ENCODE peak calls at places on chromosomes 12 and 14, in seven cellular contexts. I, V, L, O, G, X and N are unnamed samples.

GRCh38 chr12:131024026-131024425 is 70.3 kb downstream of the ADGRD1 start:
- DNase-seq in I (no peak), L (no peak), X (no peak), V (no peak), O (no peak), G (no peak), N (no peak)

GRCh38 chr12:65313704-65314317 is 35.3 kb downstream of the MSRB3 start:
- DNase-seq in O (peak; percentile 28), X (peak; percentile 68), V (no peak), I (peak; percentile 48), G (no peak), L (peak; percentile 79), N (no peak)

GRCh38 chr12:109489955-109490565 is 12.6 kb downstream of the UBE3B start:
- DNase-seq in X (no peak), V (no peak), I (no peak), O (no peak), G (no peak), L (no peak), N (no peak)

GRCh38 chr12:63457857-63458256 is 210.4 kb downstream of the DPY19L2 start:
- DNase-seq in G (no peak), O (no peak), V (no peak), X (no peak), L (no peak), I (no peak), N (no peak)

GRCh38 chr12:55996201-55996714 is 818 bp upstream of the SUOX start:
- DNase-seq in V (peak; percentile 57), G (peak; percentile 18), O (peak; percentile 67), X (peak; percentile 79), I (peak; percentile 72), L (peak; percentile 75), N (peak; percentile 69)

GRCh38 chr12:86623267-86623666 is 367.1 kb upstream of the MGAT4C start:
- DNase-seq in O (no peak), X (peak; percentile 19), G (peak; percentile 3), V (no peak), L (no peak), I (no peak), N (no peak)

GRCh38 chr12:131559517-131560516 is 151.1 kb upstream of the SFSWAP start:
- DNase-seq in G (no peak), O (no peak), X (no peak), L (no peak), I (no peak), V (no peak), N (no peak)

GRCh38 chr14:68278568-68279436 is 459.2 kb downstream of the RAD51B start:
- DNase-seq in I (no peak), L (peak; percentile 63), X (peak; percentile 77), O (peak; percentile 90), G (peak; percentile 87), V (no peak), N (peak; percentile 28)

GRCh38 chr12:108611884-108612415 is 14.1 kb upstream of the TMEM119 start:
- DNase-seq in O (peak; percentile 44), X (peak; percentile 80), I (peak; percentile 58), V (peak; percentile 89), L (peak; percentile 88), G (peak; percentile 96), N (peak; percentile 34)

GRCh38 chr12:53750812-53751335 is 905 bp downstream of the CISTR start:
- DNase-seq in I (no peak), X (no peak), O (no peak), V (peak; percentile 67), L (no peak), G (peak; percentile 16), N (peak; percentile 39)

GRCh38 chr12:53752651-53753050 is 872 bp upstream of the CISTR start:
- DNase-seq in V (no peak), L (no peak), O (no peak), I (no peak), X (no peak), G (no peak), N (no peak)

GRCh38 chr12:53751336-53752191 is at the start of gene CISTR:
- DNase-seq in G (no peak), O (no peak), L (no peak), V (peak; percentile 73), I (no peak), X (no peak), N (peak; percentile 36)

GRCh38 chr12:53749986-53750811 is 1.6 kb downstream of the CISTR start:
- DNase-seq in G (no peak), V (no peak), L (no peak), X (no peak), O (no peak), I (no peak), N (no peak)

DNA sequence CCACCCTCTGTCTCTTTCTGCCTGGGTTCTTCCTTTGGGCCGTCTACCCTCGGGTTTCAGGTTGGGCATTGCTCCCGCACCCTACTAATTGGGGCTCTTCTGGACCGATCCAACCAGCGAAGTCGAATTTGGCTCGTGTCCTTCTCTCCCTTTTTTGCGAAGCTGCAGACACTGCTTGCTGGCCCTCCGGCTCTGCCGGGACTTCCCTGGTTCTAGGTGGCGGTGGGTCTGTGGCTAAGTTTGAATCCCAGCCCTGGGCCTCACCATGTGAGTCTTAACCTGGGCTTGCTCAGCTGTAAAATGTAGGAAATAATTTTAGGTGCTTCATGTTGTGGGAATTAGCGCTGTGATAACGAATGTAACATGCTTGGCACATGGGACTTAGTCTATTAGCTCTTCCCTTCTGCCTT is 418 bp upstream of the CISTR start:
- DNase-seq in V (no peak), G (no peak), O (no peak), L (no peak), I (no peak), X (no peak), N (no peak)
- TF ChIP-seq EZH2 in V (peak; percentile 89), G (peak; percentile 90), O (peak; percentile 88), L (no peak), I (no peak), X (no peak), N (peak; percentile 65)

GRCh38 chr14:104283197-104284106 is 145.1 kb downstream of the KIF26A start:
- DNase-seq in L (no peak), I (no peak), G (no peak), O (no peak), V (no peak), X (no peak), N (no peak)
- H3K27ac ChIP-seq in L (no peak overlapping the region), I (no peak overlapping the region), G (no peak overlapping the region), O (no peak overlapping the region), V (no peak overlapping the region), X (no peak overlapping the region), N (no peak overlapping the region)

GRCh38 chr14:21974741-21975140 is 301.1 kb upstream of the OR4E1 start:
- DNase-seq in I (no peak), G (no peak), V (no peak), L (no peak), X (no peak), O (no peak), N (no peak)
- H3K4me2 ChIP-seq in I (no peak overlapping the region), G (no peak overlapping the region), V (no peak overlapping the region), L (no peak overlapping the region), X (no peak overlapping the region), O (no peak overlapping the region), N (no peak overlapping the region)

GRCh38 chr14:104932676-104933631 is 8.3 kb downstream of the PLD4 start:
- DNase-seq in I (peak; percentile 60), G (peak; percentile 33), V (peak; percentile 95), O (peak; percentile 36), X (peak; percentile 79), L (peak; percentile 93), N (peak; percentile 92)
- TF ChIP-seq EZH2 in I (no peak), G (peak; percentile 96), V (peak; percentile 81), O (no peak), X (no peak), L (no peak), N (peak; percentile 40)

GRCh38 chr12:30925607-30926242 is 823 bp upstream of the TSPAN11 start:
- DNase-seq in V (no peak), G (no peak), O (no peak), L (no peak), X (no peak), I (no peak), N (no peak)

GRCh38 chr12:30928356-30929264 is 2.1 kb downstream of the TSPAN11 start:
- DNase-seq in X (no peak), G (no peak), L (no peak), O (no peak), I (peak; percentile 28), V (no peak), N (no peak)

GRCh38 chr12:30923057-30923456 is 3.5 kb upstream of the TSPAN11 start:
- DNase-seq in X (no peak), V (no peak), L (no peak), I (no peak), G (no peak), O (no peak), N (no peak)

GRCh38 chr12:30927210-30927576 is 645 bp downstream of the TSPAN11 start:
- DNase-seq in L (no peak), I (no peak), O (no peak), V (no peak), G (no peak), X (no peak), N (no peak)

GRCh38 chr12:30926243-30927209 is at the start of gene TSPAN11:
- DNase-seq in V (peak; percentile 79), L (no peak), I (peak; percentile 48), G (peak; percentile 31), O (no peak), X (peak; percentile 31), N (peak; percentile 79)
- H3K27ac ChIP-seq in V (no peak within 1 kb of the TSS), L (no peak within 1 kb of the TSS), I (peak within 1 kb of the TSS; percentile 7), G (no peak within 1 kb of the TSS), O (no peak within 1 kb of the TSS), X (no peak within 1 kb of the TSS), N (peak within 1 kb of the TSS; percentile 90)

DNA sequence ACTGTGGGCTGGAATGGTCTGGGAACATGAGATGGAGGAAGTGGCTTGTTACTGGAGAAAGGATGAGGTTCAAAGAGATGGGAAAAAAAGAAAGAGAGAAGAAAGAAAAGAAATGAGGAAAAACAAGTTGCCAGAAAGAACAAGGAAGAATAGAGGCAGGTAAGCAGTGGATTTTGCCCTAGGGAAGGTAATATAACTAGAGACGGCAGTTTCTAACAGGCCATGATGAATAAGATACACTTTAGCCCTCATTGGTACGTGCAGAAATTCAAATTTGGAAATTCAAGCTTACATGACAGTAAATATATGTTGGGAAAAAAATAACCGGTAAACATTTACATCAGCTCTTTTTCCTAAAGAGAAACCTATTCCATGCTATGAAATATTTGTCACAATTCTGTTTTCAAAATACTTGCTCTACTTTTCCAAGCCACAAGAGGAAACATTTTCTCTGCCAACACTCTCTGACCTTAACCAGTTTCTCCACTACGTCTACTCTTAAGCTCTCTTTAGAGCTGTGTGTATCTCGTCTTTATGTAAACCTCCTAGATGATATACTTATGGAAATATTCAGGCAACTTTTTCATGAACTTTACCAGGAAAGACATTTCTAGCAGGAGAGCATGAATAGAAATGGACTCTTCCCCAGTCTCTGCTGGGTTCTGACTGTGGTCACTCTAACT is 268.9 kb upstream of the BTG1 start:
- DNase-seq in V (no peak), X (peak; percentile 42), G (no peak), I (peak; percentile 7), L (no peak), O (no peak), N (no peak)
- H3K4me2 ChIP-seq in V (no peak overlapping the region), X (no peak overlapping the region), G (no peak overlapping the region), I (no peak overlapping the region), L (no peak overlapping the region), O (no peak overlapping the region), N (no peak overlapping the region)

GRCh38 chr12:95790025-95790911 is at the start of gene NTN4:
- DNase-seq in V (peak; percentile 76), G (no peak), X (no peak), O (no peak), L (peak; percentile 60), I (peak; percentile 67), N (peak; percentile 65)
- TF ChIP-seq EZH2 in V (peak; percentile 59), G (no peak), X (no peak), O (no peak), L (no peak), I (no peak), N (no peak)